ENCODE peak calls at places on chromosome 1, in five cellular contexts. One of them, this sample, is unnamed.

GRCh38 chr1:45722809-45723208 is 27.6 kb downstream of the IPP start:
- DNase-seq in IMR-90: peak; percentile 6
- DNase-seq in skeletal muscle cell: peak; percentile 11
- DNase-seq in heart left ventricle: no peak
- DNase-seq in NCI-H2081: no peak
- DNase-seq in this sample: peak; percentile 40

GRCh38 chr1:58819719-58820118 is 35.9 kb upstream of the JUN start:
- DNase-seq in IMR-90: peak; percentile 57
- DNase-seq in NCI-H2081: no peak
- DNase-seq in heart left ventricle: no peak
- DNase-seq in skeletal muscle cell: no peak
- DNase-seq in this sample: peak; percentile 79

GRCh38 chr1:95041491-95042165 is 31.1 kb downstream of the ALG14 start:
- DNase-seq in skeletal muscle cell: peak; percentile 70
- DNase-seq in IMR-90: peak; percentile 92
- DNase-seq in NCI-H2081: peak; percentile 17
- DNase-seq in heart left ventricle: peak; percentile 59
- DNase-seq in this sample: peak; percentile 92

GRCh38 chr1:1208713-1209433 is 2.5 kb upstream of the TNFRSF18 start:
- DNase-seq in heart left ventricle: no peak
- DNase-seq in NCI-H2081: no peak
- DNase-seq in IMR-90: peak; percentile 30
- DNase-seq in skeletal muscle cell: peak; percentile 39
- DNase-seq in this sample: peak; percentile 21

GRCh38 chr1:164559342-164560070 is 522 bp downstream of the PBX1 start:
- DNase-seq in skeletal muscle cell: no peak
- DNase-seq in IMR-90: no peak
- DNase-seq in NCI-H2081: no peak
- DNase-seq in heart left ventricle: peak; percentile 45
- DNase-seq in this sample: peak; percentile 31

GRCh38 chr1:103525114-103525606 is 339 bp upstream of the RNPC3 start:
- DNase-seq in skeletal muscle cell: no peak
- DNase-seq in heart left ventricle: peak; percentile 20
- DNase-seq in NCI-H2081: no peak
- DNase-seq in IMR-90: peak; percentile 38
- DNase-seq in this sample: peak; percentile 75

GRCh38 chr1:185501099-185501498 is 184.1 kb upstream of the IVNS1ABP start:
- DNase-seq in skeletal muscle cell: no peak
- DNase-seq in NCI-H2081: no peak
- DNase-seq in IMR-90: no peak
- DNase-seq in heart left ventricle: no peak
- DNase-seq in this sample: no peak

GRCh38 chr1:218886472-218886871 is 287.2 kb upstream of the LYPLAL1 start:
- DNase-seq in IMR-90: peak; percentile 47
- DNase-seq in skeletal muscle cell: peak; percentile 19
- DNase-seq in NCI-H2081: no peak
- DNase-seq in heart left ventricle: peak; percentile 22
- DNase-seq in this sample: peak; percentile 74

GRCh38 chr1:206685749-206686485 is 1.2 kb downstream of the MAPKAPK2 start:
- DNase-seq in skeletal muscle cell: no peak
- DNase-seq in IMR-90: peak; percentile 80
- DNase-seq in NCI-H2081: no peak
- DNase-seq in heart left ventricle: peak; percentile 73
- DNase-seq in this sample: peak; percentile 81

GRCh38 chr1:161962094-161962887 is 61.4 kb downstream of the OLFML2B start:
- DNase-seq in heart left ventricle: no peak
- DNase-seq in IMR-90: peak; percentile 87
- DNase-seq in skeletal muscle cell: peak; percentile 72
- DNase-seq in NCI-H2081: no peak
- DNase-seq in this sample: peak; percentile 92

GRCh38 chr1:13728104-13728503 is 28.1 kb downstream of the PRDM2 start:
- DNase-seq in skeletal muscle cell: no peak
- DNase-seq in heart left ventricle: no peak
- DNase-seq in IMR-90: no peak
- DNase-seq in NCI-H2081: no peak
- DNase-seq in this sample: no peak

GRCh38 chr1:201376464-201377374 is 761 bp downstream of the TNNT2 start:
- DNase-seq in NCI-H2081: no peak
- DNase-seq in skeletal muscle cell: no peak
- DNase-seq in IMR-90: peak; percentile 46
- DNase-seq in heart left ventricle: no peak
- DNase-seq in this sample: peak; percentile 32

GRCh38 chr1:56838726-56839125 is 15.9 kb upstream of the C8A start:
- DNase-seq in IMR-90: peak; percentile 46
- DNase-seq in heart left ventricle: no peak
- DNase-seq in skeletal muscle cell: peak; percentile 78
- DNase-seq in NCI-H2081: no peak
- DNase-seq in this sample: peak; percentile 83

GRCh38 chr1:169460193-169460833 is 25.4 kb downstream of the SLC19A2 start:
- DNase-seq in IMR-90: peak; percentile 28
- DNase-seq in skeletal muscle cell: no peak
- DNase-seq in heart left ventricle: no peak
- DNase-seq in NCI-H2081: no peak
- DNase-seq in this sample: peak; percentile 62

GRCh38 chr1:60865146-60865545 is 217.2 kb upstream of the NFIA start:
- DNase-seq in NCI-H2081: no peak
- DNase-seq in skeletal muscle cell: no peak
- DNase-seq in IMR-90: no peak
- DNase-seq in heart left ventricle: no peak
- DNase-seq in this sample: no peak

GRCh38 chr1:55781944-55782482 is 566.8 kb upstream of the USP24 start:
- DNase-seq in NCI-H2081: no peak
- DNase-seq in heart left ventricle: peak; percentile 25
- DNase-seq in IMR-90: peak; percentile 94
- DNase-seq in skeletal muscle cell: peak; percentile 82
- DNase-seq in this sample: peak; percentile 87